ENCODE peak calls at places on chromosome 17, in four cellular contexts. One of them, this sample, is unnamed.

GRCh38 chr17:69406906-69407305 is 7.6 kb upstream of the MAP2K6 start:
- DNase-seq in SK-N-SH: no peak
- DNase-seq in A549: no peak
- DNase-seq in GM12878: no peak
- DNase-seq in this sample: no peak

GRCh38 chr17:55674107-55674506 is 48.6 kb downstream of the TMEM100 start:
- DNase-seq in SK-N-SH: no peak
- DNase-seq in A549: no peak
- DNase-seq in GM12878: no peak
- DNase-seq in this sample: no peak

GRCh38 chr17:10380631-10381408 is 8.0 kb upstream of the MYH13 start:
- DNase-seq in SK-N-SH: no peak
- DNase-seq in A549: no peak
- DNase-seq in GM12878: no peak
- DNase-seq in this sample: no peak

GRCh38 chr17:41048441-41048840 is 1.3 kb upstream of the KRTAP2-1 start:
- DNase-seq in SK-N-SH: no peak
- DNase-seq in A549: no peak
- DNase-seq in GM12878: no peak
- DNase-seq in this sample: peak

GRCh38 chr17:18246880-18247612 is 11.5 kb downstream of the FLII start:
- DNase-seq in SK-N-SH: peak
- DNase-seq in A549: peak
- DNase-seq in GM12878: no peak
- DNase-seq in this sample: no peak

GRCh38 chr17:17089206-17089550 is 46.9 kb downstream of the MPRIP start:
- DNase-seq in SK-N-SH: no peak
- DNase-seq in A549: no peak
- DNase-seq in GM12878: no peak
- DNase-seq in this sample: no peak

GRCh38 chr17:49393491-49394255 is 21.0 kb downstream of the PHB1 start:
- DNase-seq in SK-N-SH: no peak
- DNase-seq in A549: no peak
- DNase-seq in GM12878: no peak
- DNase-seq in this sample: no peak

GRCh38 chr17:50153650-50154575 is 3.4 kb upstream of the PPP1R9B start:
- DNase-seq in SK-N-SH: no peak
- DNase-seq in A549: no peak
- DNase-seq in GM12878: no peak
- DNase-seq in this sample: no peak

GRCh38 chr17:76090517-76091135 is 11.6 kb downstream of the ZACN start:
- DNase-seq in SK-N-SH: no peak
- DNase-seq in A549: no peak
- DNase-seq in GM12878: no peak
- DNase-seq in this sample: no peak

GRCh38 chr17:65785109-65785508 is 223.7 kb upstream of the AXIN2 start:
- DNase-seq in SK-N-SH: no peak
- DNase-seq in A549: peak
- DNase-seq in GM12878: no peak
- DNase-seq in this sample: peak

GRCh38 chr17:31499771-31500554 is 108.5 kb downstream of the RAB11FIP4 start:
- DNase-seq in SK-N-SH: peak
- DNase-seq in A549: no peak
- DNase-seq in GM12878: no peak
- DNase-seq in this sample: peak

GRCh38 chr17:4008082-4008435 is 43.8 kb upstream of the ATP2A3 start:
- DNase-seq in SK-N-SH: no peak
- DNase-seq in A549: no peak
- DNase-seq in GM12878: no peak
- DNase-seq in this sample: no peak

GRCh38 chr17:8362651-8363332 is 13.7 kb downstream of the KRABD2 start:
- DNase-seq in SK-N-SH: no peak
- DNase-seq in A549: no peak
- DNase-seq in GM12878: no peak
- DNase-seq in this sample: no peak

GRCh38 chr17:68585643-68586042 is 15.5 kb downstream of the FAM20A start:
- DNase-seq in SK-N-SH: no peak
- DNase-seq in A549: no peak
- DNase-seq in GM12878: no peak
- DNase-seq in this sample: no peak

GRCh38 chr17:20924306-20924705 is 118.5 kb downstream of the USP22 start:
- DNase-seq in SK-N-SH: no peak
- DNase-seq in A549: no peak
- DNase-seq in GM12878: no peak
- DNase-seq in this sample: no peak

GRCh38 chr17:2025220-2025621 is at the start of gene RTN4RL1:
- DNase-seq in SK-N-SH: peak
- DNase-seq in A549: peak
- DNase-seq in GM12878: no peak
- DNase-seq in this sample: no peak

GRCh38 chr17:17890773-17891759 is 54.3 kb upstream of the SREBF1 start:
- DNase-seq in SK-N-SH: peak
- DNase-seq in A549: peak
- DNase-seq in GM12878: no peak
- DNase-seq in this sample: peak

GRCh38 chr17:59634632-59635561 is 15.2 kb downstream of the CLTC start:
- DNase-seq in SK-N-SH: no peak
- DNase-seq in A549: no peak
- DNase-seq in GM12878: no peak
- DNase-seq in this sample: no peak

GRCh38 chr17:37744633-37744927 is 279 bp downstream of the HNF1B start:
- DNase-seq in SK-N-SH: no peak
- DNase-seq in A549: peak
- DNase-seq in GM12878: no peak
- DNase-seq in this sample: no peak

GRCh38 chr17:44556114-44556853 is 1.0 kb upstream of the FZD2 start:
- DNase-seq in SK-N-SH: peak
- DNase-seq in A549: peak
- DNase-seq in GM12878: peak
- DNase-seq in this sample: peak

GRCh38 chr17:42414782-42415409 is 8.2 kb downstream of the CAVIN1 start:
- DNase-seq in SK-N-SH: no peak
- DNase-seq in A549: no peak
- DNase-seq in GM12878: no peak
- DNase-seq in this sample: no peak

GRCh38 chr17:21358682-21359482 is 17.3 kb upstream of the KCNJ12 start:
- DNase-seq in SK-N-SH: no peak
- DNase-seq in A549: peak
- DNase-seq in GM12878: no peak
- DNase-seq in this sample: no peak

GRCh38 chr17:31508310-31509094 is 117.0 kb downstream of the RAB11FIP4 start:
- DNase-seq in SK-N-SH: no peak
- DNase-seq in A549: peak
- DNase-seq in GM12878: peak
- DNase-seq in this sample: peak

GRCh38 chr17:28916302-28916934 is 13.5 kb upstream of the DHRS13 start:
- DNase-seq in SK-N-SH: peak
- DNase-seq in A549: peak
- DNase-seq in GM12878: no peak
- DNase-seq in this sample: peak

GRCh38 chr17:55327225-55328088 is 62.7 kb downstream of the HLF start:
- DNase-seq in SK-N-SH: no peak
- DNase-seq in A549: peak
- DNase-seq in GM12878: no peak
- DNase-seq in this sample: peak

GRCh38 chr17:64778367-64779290 is 116.5 kb upstream of the SMURF2 start:
- DNase-seq in SK-N-SH: no peak
- DNase-seq in A549: no peak
- DNase-seq in GM12878: no peak
- DNase-seq in this sample: no peak

GRCh38 chr17:4444782-4445473 is 11.2 kb downstream of the SPNS3 start:
- DNase-seq in SK-N-SH: peak
- DNase-seq in A549: peak
- DNase-seq in GM12878: no peak
- DNase-seq in this sample: no peak

GRCh38 chr17:42623732-42624596 is 14.5 kb downstream of the TUBG1 start:
- DNase-seq in SK-N-SH: no peak
- DNase-seq in A549: peak
- DNase-seq in GM12878: no peak
- DNase-seq in this sample: no peak

GRCh38 chr17:75720656-75721462 is at the start of gene ITGB4:
- DNase-seq in SK-N-SH: peak
- DNase-seq in A549: peak
- DNase-seq in GM12878: no peak
- DNase-seq in this sample: peak

GRCh38 chr17:40290629-40291296 is 3.1 kb downstream of the CDC6 start:
- DNase-seq in SK-N-SH: peak
- DNase-seq in A549: peak
- DNase-seq in GM12878: no peak
- DNase-seq in this sample: peak

GRCh38 chr17:2392252-2393183 is 8.3 kb downstream of the MNT start:
- DNase-seq in SK-N-SH: peak
- DNase-seq in A549: peak
- DNase-seq in GM12878: peak
- DNase-seq in this sample: peak

GRCh38 chr17:43438626-43439529 is 40.1 kb downstream of the ARL4D start:
- DNase-seq in SK-N-SH: no peak
- DNase-seq in A549: no peak
- DNase-seq in GM12878: no peak
- DNase-seq in this sample: no peak

GRCh38 chr17:73544333-73544732 is 99.9 kb downstream of the SDK2 start:
- DNase-seq in SK-N-SH: no peak
- DNase-seq in A549: no peak
- DNase-seq in GM12878: no peak
- DNase-seq in this sample: no peak

GRCh38 chr17:77297693-77298666 is 157.2 kb downstream of the SEC14L1 start:
- DNase-seq in SK-N-SH: no peak
- DNase-seq in A549: peak
- DNase-seq in GM12878: no peak
- DNase-seq in this sample: no peak

GRCh38 chr17:77296769-77297409 is 156.1 kb downstream of the SEC14L1 start:
- DNase-seq in SK-N-SH: no peak
- DNase-seq in A549: no peak
- DNase-seq in GM12878: no peak
- DNase-seq in this sample: no peak

GRCh38 chr17:77291591-77292386 is 151.0 kb downstream of the SEC14L1 start:
- DNase-seq in SK-N-SH: no peak
- DNase-seq in A549: no peak
- DNase-seq in GM12878: no peak
- DNase-seq in this sample: no peak

GRCh38 chr17:77298811-77299210 is 158.0 kb downstream of the SEC14L1 start:
- DNase-seq in SK-N-SH: no peak
- DNase-seq in A549: peak
- DNase-seq in GM12878: no peak
- DNase-seq in this sample: no peak

DNA sequence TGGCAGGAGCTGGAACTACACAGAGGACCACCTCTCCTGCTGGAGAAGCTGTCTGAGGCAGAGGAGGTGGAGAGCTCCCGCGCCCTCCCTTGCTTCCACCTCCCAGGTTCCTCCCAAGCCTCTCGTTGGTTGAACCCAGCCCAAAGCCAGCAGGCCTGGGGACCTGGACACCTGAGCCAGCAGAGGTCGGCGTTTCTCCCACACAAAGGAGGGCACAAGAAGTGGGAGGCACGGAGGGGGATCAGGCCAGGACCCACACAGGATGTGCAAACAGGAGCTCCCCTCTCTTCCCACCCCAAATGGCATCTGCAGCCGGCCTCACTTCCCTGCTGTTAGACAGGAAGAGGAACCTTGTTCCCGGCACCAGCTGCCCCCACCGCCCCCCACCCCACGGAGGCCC is 154.6 kb downstream of the SEC14L1 start:
- DNase-seq in SK-N-SH: no peak
- DNase-seq in A549: no peak
- DNase-seq in GM12878: no peak
- DNase-seq in this sample: no peak
- TF ChIP-seq PBX3 in SK-N-SH: no peak
- TF ChIP-seq PBX3 in A549: no peak
- TF ChIP-seq PBX3 in GM12878: no peak
- TF ChIP-seq PBX3 in this sample: no peak

GRCh38 chr17:56973520-56973919 is 4.4 kb upstream of the SCPEP1 start:
- DNase-seq in SK-N-SH: no peak
- DNase-seq in A549: no peak
- DNase-seq in GM12878: no peak
- DNase-seq in this sample: no peak
- TF ChIP-seq EP300 in SK-N-SH: no peak
- TF ChIP-seq EP300 in A549: no peak
- TF ChIP-seq EP300 in GM12878: no peak
- TF ChIP-seq EP300 in this sample: no peak

GRCh38 chr17:80817321-80817845 is 174.3 kb upstream of the CHMP6 start:
- DNase-seq in SK-N-SH: peak
- DNase-seq in A549: no peak
- DNase-seq in GM12878: no peak
- DNase-seq in this sample: no peak

GRCh38 chr17:80817861-80818260 is 173.8 kb upstream of the CHMP6 start:
- DNase-seq in SK-N-SH: peak
- DNase-seq in A549: no peak
- DNase-seq in GM12878: no peak
- DNase-seq in this sample: no peak

GRCh38 chr17:80818871-80819270 is 172.8 kb upstream of the CHMP6 start:
- DNase-seq in SK-N-SH: peak
- DNase-seq in A549: no peak
- DNase-seq in GM12878: no peak
- DNase-seq in this sample: no peak

GRCh38 chr17:80815151-80815561 is 176.5 kb upstream of the CHMP6 start:
- DNase-seq in SK-N-SH: no peak
- DNase-seq in A549: no peak
- DNase-seq in GM12878: no peak
- DNase-seq in this sample: no peak

GRCh38 chr17:80816241-80817103 is 175.2 kb upstream of the CHMP6 start:
- DNase-seq in SK-N-SH: peak
- DNase-seq in A549: no peak
- DNase-seq in GM12878: no peak
- DNase-seq in this sample: no peak
- TF ChIP-seq PBX3 in SK-N-SH: no peak
- TF ChIP-seq PBX3 in A549: no peak
- TF ChIP-seq PBX3 in GM12878: no peak
- TF ChIP-seq PBX3 in this sample: no peak

DNA sequence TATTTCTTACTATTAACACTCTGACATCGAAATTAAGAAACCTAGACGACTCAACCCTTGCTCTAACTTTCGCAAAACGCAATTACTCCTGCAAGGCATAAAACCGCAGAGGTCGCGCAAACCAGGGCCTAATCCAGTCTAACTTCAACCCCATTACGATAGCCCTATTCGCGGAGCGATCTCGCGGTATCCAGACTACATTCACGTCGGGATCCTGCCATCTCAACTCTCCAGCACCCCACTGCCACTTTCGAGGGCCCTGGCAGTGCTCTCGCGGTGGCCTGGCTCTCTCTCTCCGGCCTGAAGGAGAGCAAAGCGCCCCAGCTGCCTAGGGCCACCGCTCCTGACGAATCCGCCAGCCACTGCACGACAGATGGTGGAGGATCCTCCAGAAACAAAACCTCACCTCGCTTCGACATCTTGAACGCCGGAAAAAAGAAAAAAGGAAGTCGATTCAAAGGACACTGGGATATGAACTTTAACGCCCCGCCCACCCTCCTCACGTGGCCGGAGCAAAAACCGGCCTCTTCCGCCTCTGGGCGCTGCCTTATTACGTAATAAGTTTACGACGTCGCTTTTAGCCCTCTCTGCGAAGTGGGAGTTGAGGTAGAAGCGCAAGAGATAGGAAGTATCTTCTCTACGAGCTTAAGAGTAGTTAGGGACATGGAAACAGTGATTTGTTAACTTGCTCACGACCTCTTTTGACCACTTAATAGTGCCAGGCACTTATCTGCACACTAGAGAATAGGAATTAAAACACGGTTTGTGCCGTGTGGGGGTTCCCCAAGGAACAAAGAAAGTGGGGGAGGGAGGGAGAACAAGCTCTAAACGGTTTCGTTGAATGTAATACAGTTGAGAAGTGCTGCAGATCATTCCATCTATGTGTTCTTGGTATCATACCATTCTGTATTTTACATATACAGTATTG is at the start of gene RPL23:
- DNase-seq in SK-N-SH: peak
- DNase-seq in A549: peak
- DNase-seq in GM12878: peak
- DNase-seq in this sample: peak
- TF ChIP-seq EP300 in SK-N-SH: no peak
- TF ChIP-seq EP300 in A549: no peak
- TF ChIP-seq EP300 in GM12878: no peak
- TF ChIP-seq EP300 in this sample: peak